ENCODE peak calls at places on chromosomes 11 and 22, in four cellular contexts. K, H, J and S are unnamed samples.

GRCh38 chr22:43554259-43554636 is 142.4 kb downstream of the MPPED1 start:
- DNase-seq in K (no peak), H (no peak), J (no peak), S (no peak)

GRCh38 chr11:62430350-62430749 is 11.5 kb downstream of the SCGB1A1 start:
- DNase-seq in K (no peak), H (no peak), J (no peak), S (no peak)

GRCh38 chr11:36455658-36456111 is 54.4 kb downstream of the TRAF6 start:
- DNase-seq in K (peak), H (no peak), J (no peak), S (peak)

GRCh38 chr11:93059074-93059957 is 89.9 kb downstream of the MTNR1B start:
- DNase-seq in K (peak), H (no peak), J (no peak), S (no peak)

GRCh38 chr11:65850217-65851082 is 7.5 kb downstream of the CFL1 start:
- DNase-seq in K (no peak), H (no peak), J (no peak), S (no peak)

GRCh38 chr11:10762185-10762584 is 11.1 kb downstream of the CTR9 start:
- DNase-seq in K (no peak), H (no peak), J (no peak), S (no peak)

GRCh38 chr22:26763633-26764295 is 106.4 kb downstream of the MIAT start:
- DNase-seq in K (no peak), H (no peak), J (peak), S (peak)

GRCh38 chr11:13207665-13208594 is 69.7 kb upstream of the BMAL1 start:
- DNase-seq in K (peak), H (peak), J (peak), S (no peak)

GRCh38 chr11:94171693-94172440 is 43.2 kb downstream of the PANX1 start:
- DNase-seq in K (peak), H (peak), J (peak), S (peak)

GRCh38 chr11:66068923-66069714 is 953 bp upstream of the PACS1 start:
- DNase-seq in K (peak), H (peak), J (peak), S (peak)

GRCh38 chr22:43207849-43208702 is 21.1 kb upstream of the TTLL12 start:
- DNase-seq in K (no peak), H (no peak), J (no peak), S (no peak)

GRCh38 chr11:26229270-26229669 is 102.7 kb upstream of the ANO3 start:
- DNase-seq in K (no peak), H (no peak), J (no peak), S (peak)

GRCh38 chr22:45831394-45831793 is 145.6 kb downstream of the WNT7B start:
- DNase-seq in K (no peak), H (no peak), J (no peak), S (no peak)

GRCh38 chr11:13962562-13963168 is at the start of gene SPON1:
- DNase-seq in K (no peak), H (peak), J (no peak), S (no peak)

GRCh38 chr22:36081023-36081431 is 52.4 kb upstream of the RBFOX2 start:
- DNase-seq in K (no peak), H (no peak), J (no peak), S (no peak)

GRCh38 chr11:35464308-35464707 is 45.0 kb upstream of the SLC1A2 start:
- DNase-seq in K (no peak), H (no peak), J (no peak), S (no peak)

GRCh38 chr11:18192988-18193387 is 20.4 kb downstream of the MRGPRX4 start:
- DNase-seq in K (no peak), H (no peak), J (no peak), S (no peak)

GRCh38 chr22:45226681-45227186 is 14.0 kb downstream of the KIAA0930 start:
- DNase-seq in K (no peak), H (no peak), J (no peak), S (no peak)

GRCh38 chr11:121356357-121356756 is 63.8 kb downstream of the SC5D start:
- DNase-seq in K (no peak), H (no peak), J (no peak), S (no peak)

GRCh38 chr11:134436781-134437180 is 24.7 kb upstream of the B3GAT1 start:
- DNase-seq in K (no peak), H (no peak), J (no peak), S (no peak)

GRCh38 chr11:43547900-43548381 is 132.6 kb upstream of the HSD17B12 start:
- DNase-seq in K (peak), H (peak), J (no peak), S (peak)

GRCh38 chr11:41206388-41206787 is 253.1 kb downstream of the LRRC4C start:
- DNase-seq in K (no peak), H (no peak), J (no peak), S (no peak)

GRCh38 chr11:126083829-126084607 is 21.4 kb upstream of the CDON start:
- DNase-seq in K (no peak), H (no peak), J (no peak), S (no peak)
- TF ChIP-seq MAFK in K (no peak), H (no peak), J (no peak), S (no peak)

GRCh38 chr11:112086422-112087191 is at the start of the genes SDHD and TIMM8B:
- DNase-seq in K (peak), H (peak), J (peak), S (peak)
- TF ChIP-seq EP300 in K (peak), H (no peak), J (no peak), S (no peak)

GRCh38 chr11:79957702-79958101 is 516.9 kb upstream of the TENM4 start:
- DNase-seq in K (no peak), H (no peak), J (no peak), S (no peak)
- TF ChIP-seq MAFK in K (no peak), H (no peak), J (no peak), S (no peak)

DNA sequence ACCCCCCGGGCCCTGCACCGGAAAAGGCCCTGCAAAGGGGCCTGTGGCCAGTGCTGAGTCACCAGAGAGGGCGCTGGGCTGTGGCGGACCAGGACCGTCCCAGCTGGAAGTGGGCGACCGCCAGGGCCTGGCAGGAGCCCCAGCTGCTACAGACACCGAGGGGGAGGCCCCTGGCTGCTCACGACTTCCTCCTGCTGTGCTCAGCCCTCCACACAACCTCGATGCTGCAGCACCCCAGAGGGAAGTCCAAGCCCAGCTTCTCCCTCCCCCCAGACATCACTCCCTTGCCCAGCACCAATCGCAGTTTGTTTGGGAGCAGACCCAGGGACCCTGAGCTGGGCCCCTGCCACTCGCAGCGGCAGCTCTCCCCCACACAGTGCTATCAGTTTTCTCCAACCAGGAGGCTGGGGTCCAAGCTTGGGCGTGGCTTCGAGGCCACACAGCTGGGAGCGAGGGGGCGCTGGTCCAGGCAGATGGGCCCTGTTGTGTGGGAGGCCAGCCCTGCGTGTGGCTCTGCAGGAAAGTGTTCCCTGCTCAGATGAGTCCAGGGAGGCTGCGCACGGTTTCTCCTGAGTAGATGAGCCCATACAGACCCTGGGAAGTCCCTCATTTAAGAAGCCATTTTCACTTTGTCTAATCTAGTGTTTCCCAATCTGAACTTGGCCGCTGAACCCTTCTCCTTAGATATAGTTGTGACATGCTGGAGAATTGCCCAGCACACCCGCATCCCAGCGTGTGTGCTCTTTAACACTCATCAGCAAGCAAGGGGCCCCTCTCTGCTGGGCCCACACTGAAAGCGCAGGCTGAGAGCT is 5.6 kb upstream of the SH3BP1 start:
- DNase-seq in K (peak), H (peak), J (peak), S (no peak)
- TF ChIP-seq EP300 in K (no peak), H (no peak), J (no peak), S (no peak)

GRCh38 chr11:2147391-2147790 is 8.2 kb upstream of the IGF2 start:
- DNase-seq in K (no peak), H (no peak), J (no peak), S (no peak)
- TF ChIP-seq MAFK in K (no peak), H (no peak), J (no peak), S (no peak)

DNA sequence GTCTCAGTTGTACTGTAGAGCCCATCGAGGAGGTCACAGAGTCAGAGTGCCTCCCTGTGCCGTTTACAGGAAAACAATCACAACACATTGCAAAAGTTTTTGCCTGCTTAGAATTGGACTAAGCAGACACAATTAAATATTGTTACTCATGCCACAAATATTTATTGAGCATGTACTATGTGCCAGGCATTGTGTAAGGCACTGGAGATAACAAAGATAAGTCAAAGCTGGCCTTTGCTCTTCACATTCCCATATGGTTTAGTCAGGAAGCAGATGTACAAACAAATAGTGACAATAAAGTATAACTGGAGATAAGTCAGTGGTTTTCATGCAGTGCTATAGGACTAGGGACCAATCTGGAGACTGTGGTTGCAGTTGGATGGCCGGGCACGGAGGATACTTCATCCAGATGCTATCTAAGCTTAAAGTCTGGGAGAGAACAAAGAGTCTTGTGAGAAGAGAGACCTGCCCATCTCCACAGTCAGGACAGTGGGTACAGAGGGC is 550.7 kb downstream of the INSC start:
- DNase-seq in K (no peak), H (peak), J (peak), S (no peak)
- TF ChIP-seq EP300 in K (no peak), H (no peak), J (no peak), S (no peak)

GRCh38 chr11:59992420-59992819 is 24.6 kb upstream of the OOSP4B start:
- DNase-seq in K (no peak), H (no peak), J (no peak), S (no peak)

DNA sequence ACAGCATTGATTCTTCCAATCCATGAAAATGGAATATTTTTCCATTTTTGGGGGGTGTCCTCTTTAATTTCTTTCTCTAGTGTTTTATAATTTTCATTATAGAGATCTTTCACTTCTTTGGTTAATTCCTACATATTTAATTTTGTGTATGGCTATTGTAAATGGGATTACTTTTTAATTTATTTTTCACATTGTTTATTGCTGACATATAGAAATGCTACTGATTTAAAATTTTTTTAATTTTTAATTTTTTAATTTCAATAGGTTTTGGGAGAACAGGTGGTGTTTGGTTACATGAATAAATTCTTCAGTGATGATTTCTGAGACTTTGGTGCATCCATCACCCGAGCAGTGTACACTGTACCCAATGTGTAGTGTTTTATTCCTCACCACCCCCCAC is 26.6 kb upstream of the OOSP4B start:
- DNase-seq in K (no peak), H (no peak), J (no peak), S (no peak)
- TF ChIP-seq MAFK in K (no peak), H (no peak), J (no peak), S (no peak)

DNA sequence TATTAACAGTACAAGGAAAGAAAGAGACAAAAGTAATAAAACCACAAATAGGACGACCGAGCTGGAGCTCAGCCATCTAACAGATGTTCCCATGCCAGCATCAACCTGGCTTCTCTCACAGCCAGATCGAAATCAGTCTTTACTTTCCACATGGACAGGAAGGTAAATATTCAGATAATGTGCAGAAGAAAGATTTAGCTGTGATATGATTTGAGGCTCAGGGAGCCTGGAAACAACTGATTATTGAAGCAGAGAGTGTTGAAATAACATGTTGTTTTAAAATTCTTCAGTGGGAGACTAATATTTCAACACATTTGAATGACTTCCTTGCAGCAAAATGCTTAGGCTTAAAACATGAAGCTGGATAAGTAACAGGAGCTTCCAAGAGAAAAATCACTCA is 546.8 kb downstream of the ETS1 start:
- DNase-seq in K (no peak), H (no peak), J (no peak), S (no peak)
- TF ChIP-seq EP300 in K (no peak), H (no peak), J (no peak), S (no peak)

GRCh38 chr11:75523811-75524401 is 1.8 kb downstream of the GDPD5 start:
- DNase-seq in K (no peak), H (no peak), J (peak), S (no peak)

GRCh38 chr11:75526192-75526541 is 426 bp upstream of the GDPD5 start:
- DNase-seq in K (no peak), H (no peak), J (no peak), S (no peak)

GRCh38 chr11:75527130-75527529 is 1.4 kb upstream of the GDPD5 start:
- DNase-seq in K (no peak), H (no peak), J (no peak), S (no peak)

GRCh38 chr11:75524576-75525432 is 937 bp downstream of the GDPD5 start:
- DNase-seq in K (no peak), H (peak), J (no peak), S (peak)

GRCh38 chr11:75525433-75526191 is at the start of gene GDPD5:
- DNase-seq in K (peak), H (peak), J (peak), S (peak)
- TF ChIP-seq MAFK in K (no peak), H (no peak), J (no peak), S (no peak)